ENCODE peak calls at places on chromosome 13, in nine cellular contexts. H is posterior cingulate gyrus; V is stimulated activated effector memory CD8-positive, alpha-beta T cell treated with anti-CD3 and anti-CD28 coated beads, Interleukin-12 subunit alpha, Interleukin-12 subunit beta, amount 100 ng/mL, for 72 hours; Q is H54; X is stimulated activated naive CD8-positive, alpha-beta T cell treated with anti-CD3 and anti-CD28 coated beads, Interleukin-15, Interleukin-2, amounts not matched to agents 100 U/mL and 50 U/mL, for 24 hours; O is hepatocyte; D is HEK293T; W is AG09319; T is activated T-cell treated with anti-CD3 and anti-CD28 coated beads for 4 hours. B is an unnamed sample.

GRCh38 chr13:101499406-101499805 is 46.9 kb downstream of the ITGBL1 start:
- DNase-seq in H (no peak), V (no peak), Q (no peak), X (no peak), O (no peak), D (no peak), W (no peak), T (no peak), B (no peak)

GRCh38 chr13:113209880-113210421 is 538 bp downstream of the CUL4A start:
- DNase-seq in H (no peak), V (peak; percentile 81), Q (peak; percentile 59), X (peak; percentile 80), O (peak; percentile 82), D (peak; percentile 13), W (no peak), T (peak; percentile 48), B (no peak)

GRCh38 chr13:109840893-109841287 is 54.5 kb upstream of the IRS2 start:
- DNase-seq in H (no peak), V (no peak), Q (no peak), X (no peak), O (no peak), D (no peak), W (no peak), T (no peak), B (no peak)

GRCh38 chr13:23455401-23456185 is 22.1 kb upstream of the SACS start:
- DNase-seq in H (no peak), V (no peak), Q (no peak), X (no peak), O (no peak), D (no peak), W (no peak), T (no peak), B (no peak)

GRCh38 chr13:98207411-98207810 is 30.3 kb upstream of the RNF113B start:
- DNase-seq in H (no peak), V (no peak), Q (peak; percentile 63), X (no peak), O (no peak), D (no peak), W (no peak), T (no peak), B (no peak)

GRCh38 chr13:101755228-101755887 is 302.9 kb downstream of the ITGBL1 start:
- DNase-seq in H (no peak), V (no peak), Q (no peak), X (no peak), O (no peak), D (no peak), W (no peak), T (no peak), B (no peak)

GRCh38 chr13:112998506-112999280 is 29.7 kb downstream of the MCF2L start:
- DNase-seq in H (no peak), V (no peak), Q (no peak), X (no peak), O (no peak), D (no peak), W (no peak), T (no peak), B (no peak)

GRCh38 chr13:100306042-100306441 is 217.1 kb downstream of the PCCA start:
- DNase-seq in H (no peak), V (no peak), Q (no peak), X (no peak), O (no peak), D (no peak), W (no peak), T (no peak), B (no peak)

GRCh38 chr13:50635504-50635903 is 208.0 kb downstream of the DLEU7 start:
- DNase-seq in H (no peak), V (no peak), Q (no peak), X (no peak), O (peak; percentile 12), D (no peak), W (no peak), T (no peak), B (no peak)

GRCh38 chr13:48086272-48086671 is 8.6 kb downstream of the MED4 start:
- DNase-seq in H (no peak), V (no peak), Q (no peak), X (no peak), O (no peak), D (no peak), W (no peak), T (no peak), B (no peak)

GRCh38 chr13:76812971-76813691 is 73.1 kb downstream of the KCTD12 start:
- DNase-seq in H (no peak), V (no peak), Q (no peak), X (no peak), O (no peak), D (no peak), W (no peak), T (no peak), B (no peak)

GRCh38 chr13:43894438-43894837 is 14.7 kb downstream of the LACC1 start:
- DNase-seq in H (no peak), V (no peak), Q (no peak), X (no peak), O (no peak), D (no peak), W (no peak), T (no peak), B (no peak)

GRCh38 chr13:114004416-114005205 is 30.7 kb upstream of the C13orf46 start:
- DNase-seq in H (peak; percentile 28), V (no peak), Q (no peak), X (no peak), O (peak; percentile 77), D (no peak), W (no peak), T (no peak), B (no peak)

GRCh38 chr13:38636106-38636505 is 50.8 kb upstream of the FREM2 start:
- DNase-seq in H (no peak), V (no peak), Q (no peak), X (no peak), O (no peak), D (no peak), W (no peak), T (no peak), B (no peak)

GRCh38 chr13:113854238-113855011 is 9.5 kb downstream of the GAS6 start:
- DNase-seq in H (no peak), V (no peak), Q (no peak), X (no peak), O (no peak), D (no peak), W (no peak), T (no peak), B (no peak)

GRCh38 chr13:76830805-76831204 is 55.4 kb downstream of the KCTD12 start:
- DNase-seq in H (no peak), V (no peak), Q (no peak), X (no peak), O (no peak), D (no peak), W (no peak), T (no peak), B (no peak)

GRCh38 chr13:113548171-113548641 is 36.3 kb upstream of the TFDP1 start:
- DNase-seq in H (peak; percentile 49), V (no peak), Q (no peak), X (no peak), O (no peak), D (no peak), W (no peak), T (no peak), B (no peak)

GRCh38 chr13:78382481-78382880 is 220.9 kb downstream of the POU4F1 start:
- DNase-seq in H (no peak), V (no peak), Q (no peak), X (no peak), O (no peak), D (no peak), W (no peak), T (no peak), B (no peak)

GRCh38 chr13:24624363-24624762 is 55.8 kb upstream of the ATP12A start:
- DNase-seq in H (no peak), V (no peak), Q (no peak), X (no peak), O (no peak), D (no peak), W (no peak), T (no peak), B (no peak)

GRCh38 chr13:45119469-45119989 is 781 bp upstream of the GTF2F2 start:
- DNase-seq in H (no peak), V (peak; percentile 65), Q (peak; percentile 22), X (peak; percentile 63), O (peak; percentile 25), D (no peak), W (no peak), T (peak; percentile 43), B (no peak)

GRCh38 chr13:73072501-73072900 is 13.7 kb downstream of the KLF5 start:
- DNase-seq in H (no peak), V (no peak), Q (no peak), X (no peak), O (no peak), D (no peak), W (no peak), T (no peak), B (no peak)

GRCh38 chr13:95385808-95386207 is 84.6 kb upstream of the ABCC4 start:
- DNase-seq in H (no peak), V (no peak), Q (no peak), X (no peak), O (no peak), D (no peak), W (no peak), T (no peak), B (no peak)

GRCh38 chr13:55664178-55664577 is 1476.5 kb upstream of the PRR20A start:
- DNase-seq in H (no peak), V (no peak), Q (no peak), X (no peak), O (no peak), D (no peak), W (no peak), T (no peak), B (no peak)

GRCh38 chr13:67299072-67299635 is 69.0 kb upstream of the PCDH9 start:
- DNase-seq in H (no peak), V (no peak), Q (no peak), X (no peak), O (no peak), D (no peak), W (no peak), T (no peak), B (no peak)

GRCh38 chr13:74090397-74090796 is 43.8 kb downstream of the KLF12 start:
- DNase-seq in H (no peak), V (no peak), Q (no peak), X (no peak), O (no peak), D (no peak), W (no peak), T (no peak), B (no peak)

GRCh38 chr13:95926231-95926630 is 127.0 kb downstream of the UGGT2 start:
- DNase-seq in H (no peak), V (no peak), Q (no peak), X (no peak), O (no peak), D (no peak), W (no peak), T (no peak), B (no peak)

GRCh38 chr13:48859168-48860105 is 116.3 kb upstream of the FNDC3A start:
- DNase-seq in H (no peak), V (no peak), Q (no peak), X (no peak), O (peak; percentile 60), D (peak; percentile 38), W (no peak), T (no peak), B (no peak)

GRCh38 chr13:70841240-70842061 is 733.2 kb upstream of the KLHL1 start:
- DNase-seq in H (no peak), V (no peak), Q (no peak), X (no peak), O (no peak), D (no peak), W (no peak), T (no peak), B (no peak)

GRCh38 chr13:29802621-29803020 is 47.8 kb downstream of the UBL3 start:
- DNase-seq in H (no peak), V (no peak), Q (no peak), X (no peak), O (no peak), D (no peak), W (no peak), T (no peak), B (no peak)

B was measured in GOT3.